ENCODE peak calls at places on chromosomes 5 and 9, in seven cellular contexts. X, V, W, F, K, O and Y are unnamed samples.

GRCh38 chr9:89605181-89606048 is 603 bp downstream of the GADD45G start:
- DNase-seq in X (peak), V (no peak), W (peak), F (peak), K (peak), O (peak), Y (peak)

GRCh38 chr5:13510616-13511015 is 433.9 kb downstream of the DNAH5 start:
- DNase-seq in X (no peak), V (no peak), W (no peak), F (no peak), K (no peak), O (no peak), Y (no peak)

GRCh38 chr5:142915840-142916424 is 145.8 kb downstream of the ARHGAP26 start:
- DNase-seq in X (peak), V (peak), W (peak), F (no peak), K (no peak), O (no peak), Y (no peak)

GRCh38 chr9:19441730-19442129 is 32.9 kb downstream of the ACER2 start:
- DNase-seq in X (no peak), V (no peak), W (no peak), F (no peak), K (no peak), O (no peak), Y (no peak)

GRCh38 chr5:160369990-160370712 is at the start of gene C1QTNF2:
- DNase-seq in X (peak), V (peak), W (peak), F (peak), K (no peak), O (peak), Y (peak)

GRCh38 chr9:16294371-16294770 is 576.1 kb downstream of the BNC2 start:
- DNase-seq in X (no peak), V (no peak), W (no peak), F (no peak), K (no peak), O (no peak), Y (no peak)

GRCh38 chr9:69085523-69086283 is 50.2 kb downstream of the FXN start:
- DNase-seq in X (no peak), V (no peak), W (no peak), F (no peak), K (peak), O (no peak), Y (no peak)

GRCh38 chr9:125172351-125172750 is 17.3 kb downstream of the PPP6C start:
- DNase-seq in X (no peak), V (no peak), W (no peak), F (no peak), K (no peak), O (no peak), Y (no peak)

GRCh38 chr9:133335924-133336811 is at the start of gene SURF6:
- DNase-seq in X (peak), V (peak), W (peak), F (peak), K (peak), O (peak), Y (peak)
- TF ChIP-seq POLR2A in X (no peak), V (peak), W (peak), F (peak), K (peak), O (no peak), Y (peak)

GRCh38 chr5:50740832-50741231 is 74.4 kb downstream of the PARP8 start:
- DNase-seq in X (no peak), V (no peak), W (no peak), F (no peak), K (no peak), O (no peak), Y (no peak)
- TF ChIP-seq EP300 in X (no peak), V (no peak), W (no peak), F (no peak), K (no peak), O (no peak), Y (no peak)

GRCh38 chr9:97307500-97308163 is at the start of gene CCDC180:
- DNase-seq in X (no peak), V (no peak), W (no peak), F (no peak), K (peak), O (no peak), Y (peak)
- H3K4me3 ChIP-seq in X (peak), V (no peak), W (peak), F (peak), K (no peak), O (peak), Y (peak)

DNA sequence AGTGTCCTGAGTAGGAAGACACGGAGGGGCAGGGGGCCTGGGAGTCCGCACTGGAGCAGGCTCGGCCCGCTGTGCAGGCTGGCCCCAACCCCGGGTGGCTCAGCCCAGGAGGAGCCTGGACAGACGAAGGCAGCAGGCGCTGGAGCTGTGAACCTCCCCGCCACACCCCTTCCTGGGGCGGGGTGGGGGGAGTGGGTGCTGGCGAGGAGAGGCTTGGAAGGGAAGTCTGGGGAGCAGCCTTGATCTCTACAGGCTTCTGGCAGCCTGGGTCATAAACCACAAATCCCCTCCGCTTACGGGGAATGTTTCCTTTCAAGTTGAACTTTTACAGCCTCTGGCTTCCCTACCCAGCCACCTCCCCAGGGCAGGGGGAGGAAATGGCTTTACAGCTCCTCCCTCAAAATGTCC is 19.7 kb downstream of the CRB2 start:
- DNase-seq in X (no peak), V (no peak), W (peak), F (peak), K (no peak), O (peak), Y (peak)
- TF ChIP-seq POLR2A in X (no peak), V (no peak), W (no peak), F (no peak), K (no peak), O (no peak), Y (no peak)